ENCODE peak calls at places on chromosomes 1 and 21, in ten cellular contexts. Y is H9; M is endothelial cell; J is neural progenitor cell; I is Panc1; N is WTC11; D is lower lobe of right lung; H is CD8-positive, alpha-beta T cell; V is activated B cell treated with CpG ODN at 0.5 μM for 24 hours; L is BE2C. E is an unnamed sample.

GRCh38 chr1:235113183-235113917 is 15.3 kb downstream of the TOMM20 start:
- DNase-seq in Y (no peak), M (no peak), J (no peak), I (no peak), N (no peak), D (no peak), H (no peak), V (no peak), L (no peak), E (no peak)

GRCh38 chr1:230291731-230292620 is 134.2 kb downstream of the PGBD5 start:
- DNase-seq in Y (no peak), M (no peak), J (peak), I (no peak), N (no peak), D (no peak), H (no peak), V (no peak), L (no peak), E (no peak)

GRCh38 chr1:53155534-53155933 is 13.1 kb upstream of the SLC1A7 start:
- DNase-seq in Y (no peak), M (no peak), J (no peak), I (no peak), N (no peak), D (no peak), H (no peak), V (no peak), L (no peak), E (no peak)

GRCh38 chr21:39071623-39072214 is 111.5 kb downstream of the PSMG1 start:
- DNase-seq in Y (no peak), M (no peak), J (no peak), I (no peak), N (no peak), D (no peak), H (no peak), V (no peak), L (no peak), E (no peak)

GRCh38 chr1:232057896-232058274 is 431.3 kb downstream of the DISC1 start:
- DNase-seq in Y (no peak), M (no peak), J (no peak), I (no peak), N (no peak), D (no peak), H (no peak), V (no peak), L (no peak), E (no peak)

GRCh38 chr1:93344886-93345632 is 648 bp upstream of the DR1 start:
- DNase-seq in Y (no peak), M (no peak), J (no peak), I (no peak), N (no peak), D (no peak), H (no peak), V (no peak), L (no peak), E (no peak)

GRCh38 chr21:25375675-25376074 is 231.6 kb downstream of the MRPL39 start:
- DNase-seq in Y (no peak), M (no peak), J (no peak), I (no peak), N (no peak), D (no peak), H (no peak), V (no peak), L (no peak), E (no peak)

GRCh38 chr1:206814716-206815341 is 42.5 kb upstream of the IL10 start:
- DNase-seq in Y (no peak), M (no peak), J (no peak), I (no peak), N (no peak), D (no peak), H (no peak), V (no peak), L (peak), E (no peak)

GRCh38 chr1:42692461-42692860 is 10.2 kb downstream of the YBX1 start:
- DNase-seq in Y (no peak), M (no peak), J (peak), I (no peak), N (no peak), D (no peak), H (no peak), V (no peak), L (no peak), E (no peak)

GRCh38 chr1:6508154-6508875 is 16.8 kb upstream of the PLEKHG5 start:
- DNase-seq in Y (no peak), M (no peak), J (no peak), I (no peak), N (no peak), D (no peak), H (no peak), V (no peak), L (no peak), E (no peak)

GRCh38 chr1:26412180-26412840 is 1.7 kb downstream of the LIN28A start:
- DNase-seq in Y (peak), M (no peak), J (peak), I (no peak), N (peak), D (no peak), H (no peak), V (no peak), L (no peak), E (no peak)

GRCh38 chr1:32114420-32114819 is 6.6 kb downstream of the KPNA6 start:
- DNase-seq in Y (no peak), M (no peak), J (no peak), I (no peak), N (no peak), D (no peak), H (no peak), V (no peak), L (no peak), E (no peak)

GRCh38 chr1:229342902-229343587 is at the start of gene CCSAP:
- DNase-seq in Y (peak), M (no peak), J (peak), I (no peak), N (peak), D (peak), H (peak), V (no peak), L (no peak), E (no peak)

GRCh38 chr21:38314534-38314933 is 57.7 kb downstream of the KCNJ15 start:
- DNase-seq in Y (no peak), M (no peak), J (no peak), I (no peak), N (no peak), D (no peak), H (no peak), V (no peak), L (no peak), E (no peak)

GRCh38 chr21:45403825-45404725 is 890 bp upstream of the COL18A1 start:
- DNase-seq in Y (peak), M (peak), J (peak), I (no peak), N (peak), D (peak), H (no peak), V (no peak), L (no peak), E (no peak)

GRCh38 chr1:44405804-44406743 is 1.0 kb downstream of the RNF220 start:
- DNase-seq in Y (peak), M (peak), J (peak), I (no peak), N (peak), D (peak), H (no peak), V (peak), L (no peak), E (no peak)

GRCh38 chr1:244971524-244972216 is 107.3 kb upstream of the HNRNPU start:
- DNase-seq in Y (no peak), M (no peak), J (no peak), I (peak), N (no peak), D (no peak), H (no peak), V (no peak), L (no peak), E (no peak)

GRCh38 chr21:43902441-43902840 is 37.4 kb downstream of the AGPAT3 start:
- DNase-seq in Y (no peak), M (no peak), J (no peak), I (no peak), N (no peak), D (peak), H (no peak), V (no peak), L (no peak), E (no peak)

GRCh38 chr21:28142692-28143091 is 850.0 kb downstream of the LTN1 start:
- DNase-seq in Y (no peak), M (no peak), J (no peak), I (no peak), N (no peak), D (no peak), H (no peak), V (no peak), L (no peak), E (peak)

GRCh38 chr21:45001134-45002095 is 61.6 kb downstream of the SLX9 start:
- DNase-seq in Y (no peak), M (no peak), J (no peak), I (peak), N (no peak), D (peak), H (no peak), V (no peak), L (peak), E (peak)

GRCh38 chr1:233372218-233373125 is 44.9 kb downstream of the MAP3K21 start:
- DNase-seq in Y (no peak), M (no peak), J (no peak), I (no peak), N (no peak), D (no peak), H (no peak), V (no peak), L (no peak), E (no peak)

GRCh38 chr21:45972716-45973474 is 8.7 kb upstream of the COL6A1 start:
- DNase-seq in Y (no peak), M (peak), J (peak), I (no peak), N (no peak), D (peak), H (no peak), V (no peak), L (peak), E (no peak)

GRCh38 chr1:151881479-151881878 is 27.8 kb downstream of the THEM4 start:
- DNase-seq in Y (no peak), M (no peak), J (no peak), I (no peak), N (no peak), D (no peak), H (no peak), V (no peak), L (no peak), E (no peak)
- TF ChIP-seq CTCF in Y (peak), M (no peak), J (peak), I (peak), N (no peak), D (no peak), H (no peak), V (no peak), L (peak), E (no peak)

GRCh38 chr1:240008298-240008697 is 83.4 kb upstream of the FMN2 start:
- DNase-seq in Y (no peak), M (no peak), J (no peak), I (no peak), N (no peak), D (no peak), H (no peak), V (no peak), L (no peak), E (no peak)
- TF ChIP-seq CTCF in Y (no peak), M (no peak), J (no peak), I (no peak), N (no peak), D (no peak), H (no peak), V (no peak), L (no peak), E (no peak)

GRCh38 chr1:15758953-15759661 is 512 bp downstream of the FBLIM1 start:
- DNase-seq in Y (no peak), M (peak), J (peak), I (no peak), N (peak), D (no peak), H (no peak), V (no peak), L (no peak), E (no peak)
- TF ChIP-seq CTCF in Y (no peak), M (no peak), J (no peak), I (no peak), N (no peak), D (no peak), H (no peak), V (no peak), L (no peak), E (no peak)

DNA sequence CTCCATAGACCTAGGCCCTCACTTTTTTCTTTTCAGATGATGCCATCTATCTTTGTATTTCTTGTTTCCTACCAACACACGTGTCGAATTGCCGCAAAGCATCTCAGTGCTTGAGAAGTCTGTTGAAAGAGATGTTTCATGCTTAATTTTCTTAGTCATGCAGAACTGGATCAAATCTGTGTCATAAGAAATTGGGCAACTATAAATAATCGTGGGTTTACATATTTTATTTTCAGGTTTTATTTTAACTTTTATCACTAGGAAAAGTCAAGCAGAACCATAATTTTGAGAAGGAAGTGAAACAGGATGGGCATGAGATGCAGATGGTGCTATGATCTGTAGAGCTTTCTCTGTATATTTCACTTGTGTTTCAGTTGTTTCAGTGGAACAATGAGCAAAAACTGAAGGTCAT is 199.3 kb downstream of the S1PR1 start:
- DNase-seq in Y (no peak), M (no peak), J (no peak), I (no peak), N (no peak), D (no peak), H (no peak), V (no peak), L (no peak), E (no peak)
- TF ChIP-seq CTCF in Y (no peak), M (no peak), J (no peak), I (no peak), N (no peak), D (no peak), H (no peak), V (no peak), L (no peak), E (no peak)

GRCh38 chr1:13694886-13695684 is 4.9 kb upstream of the PRDM2 start:
- DNase-seq in Y (no peak), M (no peak), J (no peak), I (no peak), N (no peak), D (no peak), H (no peak), V (no peak), L (no peak), E (no peak)

GRCh38 chr1:13699510-13699909 is 478 bp upstream of the PRDM2 start:
- DNase-seq in Y (peak), M (no peak), J (no peak), I (no peak), N (no peak), D (no peak), H (no peak), V (no peak), L (no peak), E (no peak)

GRCh38 chr1:13699936-13700520 is at the start of gene PRDM2:
- DNase-seq in Y (peak), M (peak), J (peak), I (no peak), N (peak), D (peak), H (peak), V (peak), L (peak), E (peak)

GRCh38 chr1:13700521-13701273 is 709 bp downstream of the PRDM2 start:
- DNase-seq in Y (peak), M (peak), J (peak), I (no peak), N (peak), D (peak), H (peak), V (peak), L (peak), E (no peak)

DNA sequence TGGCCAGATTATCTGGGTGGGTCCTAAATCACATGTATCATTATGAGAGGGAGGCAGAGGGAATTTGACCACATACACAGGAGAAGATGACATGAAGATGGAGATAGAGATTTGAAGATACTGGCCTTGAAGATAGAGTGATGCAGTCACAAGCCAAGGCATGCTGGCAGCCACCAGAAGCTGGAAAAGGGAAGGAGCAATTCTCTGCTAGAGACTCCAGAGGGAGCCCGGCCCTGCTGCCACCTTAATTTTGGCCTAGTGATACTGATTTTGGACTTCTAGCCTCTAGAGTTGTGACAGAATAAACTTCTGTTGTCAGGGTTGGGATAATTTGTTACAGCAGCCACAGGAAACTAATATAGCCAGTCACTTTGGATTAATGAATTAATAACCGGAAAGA is 2.2 kb upstream of the PRDM2 start:
- DNase-seq in Y (no peak), M (no peak), J (no peak), I (no peak), N (no peak), D (no peak), H (no peak), V (no peak), L (no peak), E (no peak)
- TF ChIP-seq CTCF in Y (no peak), M (no peak), J (no peak), I (peak), N (no peak), D (no peak), H (no peak), V (no peak), L (no peak), E (peak)

GRCh38 chr1:88061830-88062177 is 622.3 kb upstream of the PKN2 start:
- DNase-seq in Y (no peak), M (no peak), J (no peak), I (no peak), N (no peak), D (no peak), H (no peak), V (no peak), L (no peak), E (no peak)
- TF ChIP-seq CTCF in Y (peak), M (peak), J (no peak), I (peak), N (no peak), D (peak), H (no peak), V (no peak), L (no peak), E (no peak)

GRCh38 chr1:181733486-181733885 is 250.2 kb downstream of the CACNA1E start:
- DNase-seq in Y (no peak), M (no peak), J (no peak), I (no peak), N (no peak), D (no peak), H (no peak), V (no peak), L (no peak), E (no peak)

GRCh38 chr1:181739214-181739613 is 255.9 kb downstream of the CACNA1E start:
- DNase-seq in Y (no peak), M (no peak), J (no peak), I (no peak), N (no peak), D (no peak), H (no peak), V (no peak), L (no peak), E (no peak)

GRCh38 chr1:181732218-181732990 is 249.1 kb downstream of the CACNA1E start:
- DNase-seq in Y (no peak), M (no peak), J (no peak), I (no peak), N (no peak), D (no peak), H (no peak), V (no peak), L (no peak), E (no peak)

GRCh38 chr1:181737056-181737455 is 253.7 kb downstream of the CACNA1E start:
- DNase-seq in Y (no peak), M (no peak), J (peak), I (no peak), N (peak), D (no peak), H (no peak), V (no peak), L (no peak), E (no peak)
- TF ChIP-seq CTCF in Y (peak), M (no peak), J (peak), I (no peak), N (no peak), D (no peak), H (no peak), V (no peak), L (no peak), E (no peak)

E was measured in CD14-positive monocyte.